ENCODE peak calls at places on chromosome 1, in seven cellular contexts. D is CD8-positive, alpha-beta T cell; Z is uterus; R is endodermal cell; V is GM12865; K is stomach; S is SJSA1. T is an unnamed sample.

GRCh38 chr1:30339866-30340265 is 383.5 kb downstream of the MATN1 start:
- DNase-seq in S (no peak), K (no peak), V (no peak), Z (no peak), D (no peak), R (no peak), T (no peak)

GRCh38 chr1:201560328-201561194 is 21.6 kb downstream of the NAV1 start:
- DNase-seq in K (no peak), R (peak), D (no peak), V (no peak), Z (no peak), S (no peak), T (no peak)

GRCh38 chr1:228471762-228472398 is 15.3 kb upstream of the RNF187 start:
- DNase-seq in S (no peak), Z (no peak), K (no peak), R (no peak), D (no peak), V (peak), T (no peak)

GRCh38 chr1:72892461-72892860 is 610.1 kb upstream of the NEGR1 start:
- DNase-seq in D (no peak), K (no peak), Z (no peak), R (no peak), S (no peak), V (no peak), T (no peak)

GRCh38 chr1:94612081-94612480 is 70.5 kb upstream of the F3 start:
- DNase-seq in S (no peak), Z (no peak), D (no peak), V (no peak), K (no peak), R (no peak), T (no peak)

GRCh38 chr1:44554706-44555105 is 119.6 kb downstream of the TMEM53 start:
- DNase-seq in S (no peak), Z (no peak), D (no peak), R (no peak), K (no peak), V (no peak), T (no peak)

GRCh38 chr1:10085076-10085475 is 52.3 kb downstream of the UBE4B start:
- DNase-seq in S (no peak), D (no peak), R (no peak), Z (no peak), V (no peak), K (no peak), T (no peak)

GRCh38 chr1:207748737-207749528 is 2.9 kb upstream of the CD46 start:
- DNase-seq in Z (no peak), K (no peak), D (no peak), R (no peak), S (no peak), V (no peak), T (no peak)

GRCh38 chr1:109184657-109185056 is 29.1 kb upstream of the SARS1 start:
- DNase-seq in K (no peak), D (no peak), Z (no peak), R (no peak), S (no peak), V (no peak), T (no peak)

GRCh38 chr1:92485374-92486250 is 1.1 kb downstream of the GFI1 start:
- DNase-seq in Z (no peak), V (peak), S (no peak), R (peak), D (peak), K (peak), T (peak)

GRCh38 chr1:182841368-182841988 is 2.3 kb downstream of the DHX9 start:
- DNase-seq in S (no peak), D (no peak), R (no peak), K (no peak), V (peak), Z (no peak), T (no peak)
- H3K4me3 ChIP-seq in S (no peak), D (peak), R (peak), K (peak), V (peak), Z (peak), T (no peak)

GRCh38 chr1:51618715-51619114 is 1.8 kb downstream of the OSBPL9 start:
- DNase-seq in R (no peak), V (no peak), K (no peak), S (no peak), D (no peak), Z (no peak), T (no peak)
- H3K4me3 ChIP-seq in R (no peak), V (no peak), K (no peak), S (no peak), D (no peak), Z (peak), T (no peak)

GRCh38 chr1:42340898-42341297 is 5.9 kb upstream of the FOXJ3 start:
- DNase-seq in S (no peak), V (no peak), K (no peak), R (peak), D (no peak), Z (no peak), T (no peak)
- H3K4me3 ChIP-seq in S (no peak), V (no peak), K (no peak), R (peak), D (no peak), Z (no peak), T (no peak)

GRCh38 chr1:63590161-63590560 is 3.0 kb upstream of the PGM1 start:
- DNase-seq in S (no peak), K (no peak), R (no peak), D (no peak), Z (no peak), V (no peak), T (peak)

GRCh38 chr1:63595435-63595834 is 2.2 kb downstream of the PGM1 start:
- DNase-seq in V (no peak), S (no peak), D (no peak), K (no peak), R (no peak), Z (no peak), T (no peak)

GRCh38 chr1:63593303-63593886 is at the start of gene PGM1:
- DNase-seq in S (peak), Z (peak), R (peak), D (peak), V (peak), K (peak), T (peak)

GRCh38 chr1:63593887-63594617 is 841 bp downstream of the PGM1 start:
- DNase-seq in V (peak), S (peak), D (peak), R (peak), Z (peak), K (peak), T (peak)

DNA sequence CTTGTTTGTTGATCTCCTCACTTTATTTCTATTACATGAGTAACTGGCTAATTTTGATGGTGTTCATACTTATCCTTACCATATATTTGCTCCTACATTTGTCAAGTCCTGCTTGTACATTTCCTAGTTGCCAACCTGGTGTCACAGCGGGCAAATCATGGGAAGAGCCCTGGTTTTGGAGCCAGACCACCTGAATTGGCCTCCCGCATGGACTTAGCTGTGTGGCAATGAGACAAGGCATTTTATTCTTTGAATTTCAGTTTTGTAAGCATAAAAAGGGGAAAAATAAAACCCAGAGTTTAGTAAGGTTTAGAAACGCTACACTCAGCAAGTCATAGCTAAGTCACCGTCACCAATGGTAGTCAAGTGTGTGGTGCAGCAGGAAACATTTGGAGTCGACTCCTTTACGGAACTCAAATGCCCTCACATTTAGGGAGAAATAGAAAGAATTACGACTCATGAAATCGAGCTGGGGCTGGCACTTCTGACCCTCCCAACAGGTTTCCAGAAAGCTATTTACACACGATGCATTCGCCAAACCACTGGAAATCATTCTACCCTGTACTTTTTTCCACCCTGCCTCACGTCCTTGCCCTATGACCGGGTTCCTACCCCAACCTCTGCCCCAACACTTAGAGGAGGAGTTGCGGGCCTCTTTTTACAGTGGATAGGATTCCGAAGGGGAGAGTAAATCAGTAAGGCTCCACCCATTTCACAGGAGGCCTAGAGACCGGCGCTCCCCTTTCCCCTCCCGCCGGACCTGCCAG is 492 bp upstream of the PGM1 start:
- DNase-seq in S (no peak), K (no peak), V (no peak), Z (no peak), D (no peak), R (no peak), T (no peak)
- H3K4me3 ChIP-seq in S (peak), K (peak), V (peak), Z (peak), D (peak), R (peak), T (peak)

DNA sequence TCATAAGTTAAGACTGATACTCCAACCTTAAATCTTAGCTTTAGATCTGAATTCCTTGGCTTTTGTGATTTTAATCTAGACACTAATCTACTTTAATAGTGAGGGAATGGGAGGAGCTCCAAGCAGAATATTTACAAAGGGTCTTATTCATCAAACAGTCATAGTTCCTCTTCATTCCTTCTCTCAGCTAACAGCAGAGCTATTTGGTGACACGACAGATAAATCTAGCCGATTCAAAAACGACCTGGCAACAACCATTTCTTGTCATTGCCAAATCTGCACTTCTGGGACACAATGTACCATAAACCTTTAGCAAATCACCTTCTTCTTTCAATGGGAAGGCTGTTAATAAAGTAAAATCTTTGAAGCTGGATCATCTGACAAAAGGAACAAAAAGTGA is 52.8 kb upstream of the FOXD3 start:
- DNase-seq in K (no peak), D (no peak), R (no peak), Z (no peak), V (no peak), S (no peak), T (no peak)
- H3K4me3 ChIP-seq in K (no peak), D (no peak), R (no peak), Z (no peak), V (no peak), S (no peak), T (no peak)